ENCODE peak calls at places on chromosomes 7 and 10, in five cellular contexts. C is AG10803, Y is fibroblast of pulmonary artery, P is Caco-2, M is sigmoid colon. J is an unnamed sample.

GRCh38 chr7:84614821-84615506 is 420.4 kb upstream of the SEMA3A start:
- DNase-seq in C (no peak), M (no peak), P (no peak), Y (peak; percentile 29), J (no peak)

GRCh38 chr10:110137142-110137545 is 70.3 kb upstream of the MXI1 start:
- DNase-seq in Y (peak; percentile 91), C (peak; percentile 82), M (no peak), P (peak; percentile 64), J (peak; percentile 56)

GRCh38 chr7:139739863-139740597 is 37.8 kb downstream of the HIPK2 start:
- DNase-seq in M (no peak), P (no peak), C (no peak), Y (no peak), J (no peak)

GRCh38 chr7:65339257-65339656 is 34.4 kb upstream of the ZNF92 start:
- DNase-seq in Y (no peak), M (no peak), C (no peak), P (no peak), J (no peak)

GRCh38 chr10:114684085-114684821 is 26.2 kb upstream of the ABLIM1 start:
- DNase-seq in C (peak; percentile 62), Y (peak; percentile 68), M (peak; percentile 69), P (peak; percentile 42), J (no peak)

GRCh38 chr7:88072036-88072714 is 138.1 kb downstream of the ADAM22 start:
- DNase-seq in C (no peak), M (no peak), Y (no peak), P (no peak), J (no peak)

GRCh38 chr7:98657736-98658135 is 40.7 kb downstream of the NPTX2 start:
- DNase-seq in Y (no peak), C (no peak), M (no peak), P (no peak), J (no peak)

GRCh38 chr7:116674508-116675173 is 2.6 kb downstream of the MET start:
- DNase-seq in C (peak; percentile 42), M (no peak), Y (no peak), P (no peak), J (no peak)

GRCh38 chr7:135317676-135318326 is 84.2 kb downstream of the STRA8 start:
- DNase-seq in C (no peak), Y (peak; percentile 14), M (no peak), P (peak; percentile 15), J (no peak)

GRCh38 chr10:99775850-99776249 is 6.6 kb upstream of the ABCC2 start:
- DNase-seq in C (peak; percentile 87), P (no peak), Y (peak; percentile 81), M (no peak), J (no peak)

GRCh38 chr10:27225642-27226257 is 14.8 kb downstream of the ACBD5 start:
- DNase-seq in P (no peak), M (no peak), C (no peak), Y (no peak), J (no peak)

GRCh38 chr10:103884681-103885139 is 29.3 kb upstream of the SH3PXD2A start:
- DNase-seq in Y (peak; percentile 72), C (peak; percentile 69), M (no peak), P (peak; percentile 79), J (peak; percentile 62)

DNA sequence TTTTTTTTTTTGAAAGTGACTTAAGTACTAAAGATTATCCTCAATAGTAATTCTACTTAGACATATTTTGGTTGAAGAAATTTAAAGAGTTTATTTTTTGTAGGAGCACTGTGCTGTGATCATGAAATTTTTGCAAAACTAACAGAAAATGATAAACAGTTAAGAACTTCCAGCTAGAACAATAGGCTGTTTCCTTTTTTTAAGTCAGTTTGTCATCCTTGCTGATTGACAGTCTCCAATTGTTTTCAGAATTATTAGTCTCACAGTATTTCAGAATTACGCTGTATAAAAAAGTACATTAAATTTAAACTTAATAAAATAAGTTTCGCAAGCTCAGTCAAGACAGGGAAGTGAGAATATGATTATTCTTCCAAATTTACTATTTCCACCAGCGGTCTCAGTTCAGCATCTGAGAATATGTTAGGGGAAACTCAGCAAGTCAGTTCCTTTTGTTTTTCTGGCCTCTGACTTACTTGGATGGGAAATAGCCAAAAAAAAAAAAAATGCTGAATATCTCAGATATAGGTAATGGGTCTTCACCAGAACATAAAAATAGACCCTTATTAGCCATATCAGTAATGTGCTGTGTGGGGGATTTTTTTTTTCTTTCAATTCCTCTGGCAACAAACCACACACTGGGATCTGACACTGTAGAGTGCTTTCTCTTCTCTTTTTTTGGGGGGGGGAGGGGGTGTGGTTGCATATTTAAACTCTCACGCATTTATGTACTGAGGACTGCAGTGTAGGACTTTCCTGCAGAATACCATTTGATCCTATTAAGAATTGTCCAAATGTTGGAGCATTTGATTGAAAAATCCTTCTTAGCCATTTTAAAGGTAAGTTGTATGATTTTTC is at the start of gene CD36:
- DNase-seq in M (no peak), C (no peak), P (no peak), Y (no peak), J (no peak)
- H3K4me3 ChIP-seq in M (no peak within 1 kb of the TSS), C (no peak within 1 kb of the TSS), P (no peak within 1 kb of the TSS), Y (no peak within 1 kb of the TSS), J (no peak within 1 kb of the TSS)

DNA sequence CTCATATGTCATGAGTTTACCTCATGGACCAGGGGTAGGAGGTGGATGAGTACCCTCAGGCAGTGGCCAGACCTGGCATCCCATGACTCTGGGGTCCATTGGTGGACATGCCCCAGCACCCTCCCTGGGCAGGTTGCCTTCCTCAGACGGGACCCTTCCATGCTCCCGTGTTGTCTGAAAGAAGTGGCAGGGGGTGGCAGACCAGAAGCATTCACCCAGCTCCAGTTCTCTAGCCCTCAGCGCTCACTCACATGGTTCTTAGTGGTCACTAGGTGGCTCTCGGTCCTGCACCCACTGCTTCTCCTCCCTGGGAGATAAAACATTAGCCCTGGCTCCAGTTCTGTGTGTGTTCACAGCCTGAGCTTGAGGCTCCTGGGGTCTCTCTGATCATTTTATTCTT is 6.0 kb downstream of the RBP3 start:
- DNase-seq in M (no peak), C (no peak), P (peak; percentile 47), Y (peak; percentile 30), J (no peak)
- TF ChIP-seq CTCF in M (no peak), C (peak; percentile 28), P (peak; percentile 80), Y (peak; percentile 36), J (no peak)

GRCh38 chr7:101664893-101665471 is 35.9 kb upstream of the MYL10 start:
- DNase-seq in C (no peak), P (no peak), M (no peak), Y (no peak), J (no peak)

GRCh38 chr7:101662447-101662998 is 33.4 kb upstream of the MYL10 start:
- DNase-seq in P (no peak), C (no peak), Y (no peak), M (no peak), J (no peak)

GRCh38 chr7:101666293-101666692 is 37.2 kb upstream of the MYL10 start:
- DNase-seq in P (no peak), Y (no peak), C (no peak), M (no peak), J (no peak)

GRCh38 chr7:101663747-101664146 is 34.7 kb upstream of the MYL10 start:
- DNase-seq in P (no peak), Y (no peak), C (no peak), M (no peak), J (no peak)

GRCh38 chr7:101664390-101664789 is 35.3 kb upstream of the MYL10 start:
- DNase-seq in M (no peak), P (no peak), C (no peak), Y (no peak), J (no peak)
- H3K4me3 ChIP-seq in M (no peak overlapping the region), P (no peak overlapping the region), C (no peak overlapping the region), Y (no peak overlapping the region), J (no peak overlapping the region)

DNA sequence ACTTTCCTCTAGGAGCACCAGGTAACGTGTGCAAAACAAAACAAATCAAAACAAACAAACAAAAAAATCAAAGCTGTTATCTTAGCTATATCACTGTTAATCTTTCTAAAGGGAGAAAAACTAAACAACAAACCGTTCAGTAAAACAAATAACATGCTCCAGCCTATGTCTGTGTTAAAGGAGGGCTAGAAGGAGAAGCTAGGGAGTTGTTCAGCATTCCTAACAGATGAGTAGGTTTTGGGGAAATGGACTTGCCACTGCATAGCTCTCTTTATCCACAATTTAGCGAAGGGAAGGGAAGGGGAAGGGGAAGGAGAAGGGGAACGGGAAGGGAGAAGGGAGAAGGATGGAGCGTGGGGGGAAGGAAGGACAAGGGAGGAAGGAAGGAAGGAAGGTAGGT is 134.2 kb upstream of the AKR1E2 start:
- DNase-seq in Y (peak; percentile 60), P (no peak), C (peak; percentile 48), M (no peak), J (no peak)
- TF ChIP-seq CTCF in Y (no peak), P (no peak), C (no peak), M (no peak), J (no peak)

GRCh38 chr7:105653441-105654005 is 72.2 kb upstream of the EFCAB10 start:
- DNase-seq in M (peak; percentile 60), C (no peak), Y (no peak), P (no peak), J (no peak)

GRCh38 chr7:105656922-105657521 is 75.7 kb upstream of the EFCAB10 start:
- DNase-seq in M (peak; percentile 63), P (peak; percentile 50), C (no peak), Y (peak; percentile 28), J (no peak)

GRCh38 chr7:105654095-105654686 is 72.9 kb upstream of the EFCAB10 start:
- DNase-seq in M (peak; percentile 41), P (no peak), C (no peak), Y (no peak), J (no peak)

GRCh38 chr7:105655901-105656380 is 74.6 kb upstream of the EFCAB10 start:
- DNase-seq in M (peak; percentile 46), Y (no peak), C (no peak), P (no peak), J (no peak)

DNA sequence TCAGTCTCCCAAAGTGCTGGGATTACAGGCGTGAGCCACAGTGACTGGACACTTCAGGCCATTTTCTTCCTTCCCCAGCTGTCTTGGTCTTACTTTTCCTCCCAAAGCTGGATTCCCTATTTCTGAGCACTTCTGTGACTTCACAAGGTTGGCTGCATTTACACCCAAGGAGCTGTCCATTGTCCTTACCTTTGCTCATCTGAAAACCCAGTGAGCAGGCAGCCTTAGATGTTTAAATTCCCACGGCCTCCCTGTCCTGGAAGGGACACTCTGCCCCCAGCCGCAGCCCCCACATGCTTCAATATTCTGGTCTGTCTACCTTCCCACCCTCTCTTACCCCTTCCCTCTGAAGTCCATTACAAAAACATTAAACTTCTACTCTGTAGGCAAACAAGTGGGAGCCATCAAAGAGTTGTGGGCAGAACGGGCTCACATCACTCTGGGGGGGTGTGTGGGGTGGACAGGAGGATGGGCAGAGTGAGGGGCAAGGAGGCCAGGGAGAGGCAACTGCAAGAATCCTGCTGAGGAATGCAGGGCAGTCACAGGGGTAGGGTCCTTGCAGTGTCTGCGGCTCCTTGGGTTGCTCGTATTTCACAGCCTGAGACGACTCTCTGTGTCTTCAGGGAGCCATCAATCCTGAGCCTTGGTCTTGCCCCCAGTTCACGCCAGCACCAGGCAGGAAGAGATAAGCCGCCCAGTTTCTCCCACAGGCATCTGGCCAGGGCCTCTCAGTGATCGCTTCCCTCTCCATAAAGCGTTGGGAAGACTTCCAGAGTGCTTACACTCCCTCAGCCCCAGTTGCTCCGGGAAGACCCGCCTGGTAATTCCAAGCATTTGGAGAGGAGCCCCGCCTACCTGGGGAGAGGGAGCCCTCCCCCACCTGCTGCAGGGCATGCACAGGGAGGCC is 74.0 kb upstream of the EFCAB10 start:
- DNase-seq in Y (peak; percentile 74), M (peak; percentile 67), C (peak; percentile 38), P (peak; percentile 34), J (no peak)
- H3K4me3 ChIP-seq in Y (no peak overlapping the region), M (no peak overlapping the region), C (no peak overlapping the region), P (no peak overlapping the region), J (no peak overlapping the region)

DNA sequence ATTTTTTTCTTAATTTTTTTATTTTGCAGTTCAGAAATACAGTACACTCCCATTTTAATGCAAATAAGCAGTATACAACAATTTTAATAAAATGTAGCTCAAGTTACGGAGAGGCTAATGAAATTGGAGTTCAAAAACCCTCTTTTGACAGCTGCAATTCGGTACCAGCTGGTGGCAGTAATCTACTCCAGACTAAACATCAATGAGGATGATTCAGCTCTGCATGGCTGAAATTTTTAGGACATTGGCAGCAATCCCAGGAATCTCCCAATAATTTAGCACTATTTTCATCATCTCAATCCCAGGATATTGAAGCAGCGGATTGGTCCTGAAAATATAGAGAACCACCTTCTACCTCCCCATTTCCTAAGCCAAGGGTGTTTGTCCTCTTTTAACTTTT is 278.8 kb downstream of the CACNA2D1 start:
- DNase-seq in Y (peak; percentile 84), M (no peak), P (no peak), C (peak; percentile 88), J (peak; percentile 40)
- TF ChIP-seq CTCF in Y (peak; percentile 48), M (no peak), P (peak; percentile 4), C (peak; percentile 60), J (peak; percentile 7)